ENCODE peak calls at places on chromosomes 13 and 19, in four cellular contexts. R is K562, I is HepG2, D is GM12878. Y is an unnamed sample.

GRCh38 chr13:30698023-30698422 is 37.3 kb upstream of the ALOX5AP start:
- DNase-seq in R (no peak), I (no peak), D (no peak), Y (peak; percentile 64)

GRCh38 chr19:52464798-52465470 is 11.6 kb downstream of the ZNF578 start:
- DNase-seq in R (peak; percentile 64), I (peak; percentile 24), D (no peak), Y (no peak)

GRCh38 chr19:6779204-6779603 is 6.7 kb downstream of the VAV1 start:
- DNase-seq in R (no peak), I (no peak), D (no peak), Y (no peak)

GRCh38 chr13:101514100-101514499 is 61.6 kb downstream of the ITGBL1 start:
- DNase-seq in R (no peak), I (no peak), D (no peak), Y (no peak)

GRCh38 chr13:61477619-61478018 is 62.0 kb upstream of the PCDH20 start:
- DNase-seq in R (no peak), I (no peak), D (no peak), Y (no peak)

GRCh38 chr19:40567040-40567749 is 9.5 kb upstream of the SHKBP1 start:
- DNase-seq in R (peak; percentile 42), I (no peak), D (no peak), Y (peak; percentile 63)

GRCh38 chr19:45320997-45321775 is 1.5 kb downstream of the CKM start:
- DNase-seq in R (no peak), I (no peak), D (no peak), Y (no peak)

GRCh38 chr13:81318231-81319019 is 977.5 kb upstream of the SPRY2 start:
- DNase-seq in R (no peak), I (no peak), D (no peak), Y (no peak)

GRCh38 chr19:17948967-17949930 is 16.4 kb downstream of the CCDC124 start:
- DNase-seq in R (no peak), I (no peak), D (no peak), Y (no peak)

GRCh38 chr13:98487522-98487921 is 89.4 kb downstream of the STK24 start:
- DNase-seq in R (no peak), I (no peak), D (no peak), Y (no peak)

GRCh38 chr13:74641586-74641985 is 507.4 kb upstream of the KLF12 start:
- DNase-seq in R (no peak), I (no peak), D (no peak), Y (no peak)

GRCh38 chr19:7355151-7355845 is 6.6 kb downstream of the ARHGEF18 start:
- DNase-seq in R (no peak), I (no peak), D (no peak), Y (no peak)

GRCh38 chr13:72160977-72161376 is 294.0 kb upstream of the DACH1 start:
- DNase-seq in R (no peak), I (no peak), D (no peak), Y (no peak)

GRCh38 chr13:94311893-94312292 is 167.6 kb downstream of the DCT start:
- DNase-seq in R (no peak), I (no peak), D (no peak), Y (no peak)

GRCh38 chr13:102017248-102017647 is 384.6 kb downstream of the FGF14 start:
- DNase-seq in R (no peak), I (no peak), D (no peak), Y (no peak)

GRCh38 chr13:53405616-53406015 is 377.0 kb downstream of the OLFM4 start:
- DNase-seq in R (no peak), I (peak; percentile 2), D (no peak), Y (peak; percentile 15)

GRCh38 chr13:95564091-95564490 is 11.6 kb downstream of the CLDN10 start:
- DNase-seq in R (no peak), I (no peak), D (no peak), Y (no peak)

GRCh38 chr13:33263484-33263883 is 22.1 kb downstream of the STARD13 start:
- DNase-seq in R (no peak), I (no peak), D (no peak), Y (no peak)

GRCh38 chr13:106919638-106920037 is 351.7 kb upstream of the ARGLU1 start:
- DNase-seq in R (no peak), I (no peak), D (no peak), Y (no peak)

GRCh38 chr13:85170372-85170771 is 628.8 kb downstream of the SLITRK6 start:
- DNase-seq in R (no peak), I (no peak), D (no peak), Y (no peak)

GRCh38 chr19:13961826-13962737 is 9.8 kb downstream of the DCAF15 start:
- DNase-seq in R (no peak), I (no peak), D (no peak), Y (peak; percentile 34)

GRCh38 chr13:81498969-81499368 is 1158.0 kb upstream of the SPRY2 start:
- DNase-seq in R (no peak), I (no peak), D (no peak), Y (no peak)

GRCh38 chr19:17052439-17052838 is 22.8 kb downstream of the HAUS8 start:
- DNase-seq in R (no peak), I (no peak), D (no peak), Y (peak; percentile 62)

GRCh38 chr19:40714519-40715299 is 2.0 kb downstream of the COQ8B start:
- DNase-seq in R (peak; percentile 95), I (peak; percentile 81), D (peak; percentile 76), Y (peak; percentile 95)

GRCh38 chr19:39246951-39247669 is 1.5 kb downstream of the IFNL4 start:
- DNase-seq in R (no peak), I (no peak), D (no peak), Y (no peak)

GRCh38 chr19:5046339-5047039 is 77.6 kb downstream of the KDM4B start:
- DNase-seq in R (no peak), I (peak; percentile 87), D (no peak), Y (no peak)

GRCh38 chr19:38030681-38031422 is 123.8 kb downstream of the SIPA1L3 start:
- DNase-seq in R (no peak), I (no peak), D (no peak), Y (no peak)

GRCh38 chr13:77353980-77354379 is 27.1 kb upstream of the MYCBP2 start:
- DNase-seq in R (no peak), I (no peak), D (no peak), Y (no peak)

GRCh38 chr13:36086117-36086516 is 45.1 kb downstream of the DCLK1 start:
- DNase-seq in R (no peak), I (no peak), D (no peak), Y (peak; percentile 40)

GRCh38 chr19:43759515-43759914 is 4.8 kb upstream of the SMG9 start:
- DNase-seq in R (no peak), I (peak; percentile 23), D (no peak), Y (no peak)

GRCh38 chr13:33139186-33139585 is 123.0 kb downstream of the KL start:
- DNase-seq in R (no peak), I (no peak), D (no peak), Y (no peak)

GRCh38 chr13:113534236-113534860 is 43.8 kb upstream of the DCUN1D2 start:
- DNase-seq in R (no peak), I (no peak), D (no peak), Y (no peak)

GRCh38 chr19:54154603-54155345 is 4.7 kb downstream of the LENG1 start:
- DNase-seq in R (no peak), I (no peak), D (no peak), Y (no peak)

GRCh38 chr19:18741566-18742121 is 49.5 kb downstream of the COMP start:
- DNase-seq in R (no peak), I (peak; percentile 57), D (no peak), Y (no peak)

GRCh38 chr13:43766766-43767165 is 20.0 kb downstream of the ENOX1 start:
- DNase-seq in R (no peak), I (no peak), D (no peak), Y (no peak)

DNA sequence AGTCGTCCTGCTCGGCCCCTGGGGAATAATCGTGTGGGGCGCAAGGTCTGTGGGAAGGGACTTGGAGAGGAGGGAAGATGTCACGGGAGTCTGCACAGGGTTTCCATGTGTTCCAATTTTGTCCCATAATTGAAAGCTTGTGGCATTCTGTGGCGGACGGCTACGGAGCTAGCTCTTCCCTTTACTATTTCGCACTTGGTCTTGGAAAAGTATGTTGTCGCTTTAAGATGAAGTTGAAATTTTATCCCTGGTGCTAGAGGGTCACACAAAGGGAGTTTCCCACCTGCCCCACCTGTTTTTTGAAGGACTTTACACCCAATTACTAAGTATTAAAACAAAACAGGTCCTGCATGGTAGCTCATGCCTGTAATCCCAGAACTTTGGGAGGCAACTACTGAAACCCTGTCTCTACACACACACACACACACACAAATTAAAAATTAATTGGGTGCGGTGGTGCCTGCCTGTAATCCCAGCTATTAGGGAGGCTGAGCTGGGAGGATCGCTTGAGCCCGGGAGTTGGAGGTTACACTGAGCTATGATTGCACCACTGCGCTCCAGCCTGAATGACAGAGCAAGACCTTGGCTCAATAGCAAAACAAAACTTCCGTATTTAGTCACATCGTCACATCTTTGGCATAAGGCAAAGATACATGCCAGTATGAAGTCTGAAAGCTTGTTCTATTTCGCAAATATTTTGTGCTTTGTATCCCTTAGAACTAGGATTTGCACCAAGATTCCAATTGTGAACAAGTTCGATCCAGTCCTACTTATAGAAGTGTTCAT is 1.0 kb upstream of the TPT1 start:
- DNase-seq in R (no peak), I (no peak), D (no peak), Y (peak; percentile 71)
- TF ChIP-seq NFIC in R (no peak), I (no peak), D (no peak), Y (no peak)

DNA sequence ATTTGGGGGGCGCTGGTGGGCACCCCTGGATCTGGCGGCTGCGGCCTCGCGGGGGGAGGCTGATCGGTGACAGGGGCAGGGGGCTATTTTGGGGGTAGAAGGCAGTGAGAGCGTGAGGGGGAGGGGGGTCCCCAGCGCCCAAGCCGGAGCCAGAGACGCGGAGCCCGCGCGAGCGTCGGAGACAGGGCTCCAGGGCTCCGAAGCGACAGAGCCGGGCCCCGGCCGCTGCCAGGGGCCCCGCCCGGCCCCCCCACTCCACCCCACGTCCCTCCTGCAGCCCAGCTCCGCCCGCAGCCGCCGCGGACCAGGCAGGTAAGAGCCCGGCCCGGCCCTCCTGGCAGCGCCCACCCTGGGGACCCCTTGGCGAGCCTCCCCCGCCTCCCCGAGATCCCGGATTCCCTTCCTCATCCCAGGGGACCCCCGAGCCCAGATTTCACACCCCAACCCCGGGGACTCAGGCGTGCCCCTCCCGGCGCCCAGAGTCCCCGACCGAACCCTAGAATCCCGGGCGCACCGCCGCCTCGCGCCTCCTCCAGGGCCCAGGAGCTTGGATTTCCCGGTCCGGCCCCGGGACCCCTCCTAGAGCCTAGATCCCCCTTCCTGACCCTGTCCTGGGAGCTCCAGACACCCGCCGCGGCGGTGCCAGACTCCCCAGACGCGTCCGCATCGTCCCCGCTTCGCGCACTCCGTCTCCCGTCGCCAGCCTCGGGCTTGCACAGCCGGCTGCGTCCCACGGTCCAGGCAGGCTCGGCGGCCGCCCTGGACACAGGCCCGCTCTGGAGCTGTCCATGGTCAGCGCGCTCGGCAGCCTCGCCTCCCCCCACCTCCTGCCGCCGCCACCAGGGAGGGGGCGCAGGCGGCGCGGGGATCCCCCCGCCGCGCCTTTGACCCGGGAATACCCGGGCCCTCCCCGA is at the start of gene PPFIA3:
- DNase-seq in R (peak; percentile 53), I (no peak), D (no peak), Y (peak; percentile 72)
- TF ChIP-seq REST in R (peak; percentile 98), I (peak; percentile 92), D (peak; percentile 80), Y (peak; percentile 99)

DNA sequence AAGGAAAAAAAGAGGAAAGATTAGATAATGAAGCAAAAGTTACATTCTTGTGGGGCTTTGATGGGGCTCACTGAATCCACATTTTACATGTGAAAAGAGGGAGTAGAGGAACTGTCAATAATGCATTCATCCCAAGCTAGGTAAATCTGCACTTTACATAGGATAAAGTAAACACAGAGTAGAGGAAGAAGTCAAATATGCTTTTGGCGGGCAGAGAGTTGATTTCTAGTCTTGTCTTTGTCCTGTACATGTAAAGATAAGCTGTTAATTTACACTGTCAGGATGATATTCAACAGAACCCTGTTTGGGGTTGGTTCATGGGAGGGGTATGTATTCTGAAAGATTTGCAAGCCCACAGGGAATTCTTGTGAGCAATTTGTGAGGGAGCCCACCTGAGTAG is 18.0 kb upstream of the TNFRSF19 start:
- DNase-seq in R (no peak), I (peak; percentile 78), D (no peak), Y (no peak)
- TF ChIP-seq NFIC in R (no peak), I (no peak), D (no peak), Y (no peak)

GRCh38 chr13:99883805-99884204 is 87.8 kb downstream of the ZIC5 start:
- DNase-seq in R (no peak), I (no peak), D (no peak), Y (no peak)
- TF ChIP-seq REST in R (no peak), I (no peak), D (no peak), Y (no peak)

Y was measured in SK-N-SH.